ENCODE peak calls at places on chromosome 7, in six cellular contexts. A is foreskin keratinocyte; C is prostate gland; L is CD8-positive, alpha-beta memory T cell; I is adrenal gland; G is mammary epithelial cell. R is an unnamed sample.

GRCh38 chr7:188727-189500 is 3.5 kb upstream of the FAM20C start:
- DNase-seq in L (no peak), C (no peak), I (no peak), G (no peak), A (no peak), R (no peak)

GRCh38 chr7:55245271-55245723 is 119.8 kb upstream of the LANCL2 start:
- DNase-seq in L (no peak), C (no peak), I (no peak), A (no peak), G (no peak), R (no peak)

GRCh38 chr7:30682131-30683083 is at the start of gene CRHR2:
- DNase-seq in G (no peak), L (peak; percentile 24), A (no peak), I (no peak), C (no peak), R (no peak)

GRCh38 chr7:11430112-11430511 is 401.9 kb downstream of the THSD7A start:
- DNase-seq in L (no peak), C (no peak), I (no peak), G (no peak), A (no peak), R (no peak)

GRCh38 chr7:153381275-153382119 is 621.9 kb downstream of the ACTR3B start:
- DNase-seq in A (no peak), I (peak; percentile 39), C (no peak), G (peak; percentile 0), L (no peak), R (peak; percentile 17)

GRCh38 chr7:99557196-99557607 is 1.2 kb upstream of the ZNF655 start:
- DNase-seq in A (no peak), C (no peak), G (no peak), I (no peak), L (no peak), R (no peak)

GRCh38 chr7:22129819-22130580 is 184.3 kb upstream of the CDCA7L start:
- DNase-seq in G (no peak), L (no peak), A (no peak), I (no peak), C (no peak), R (no peak)

GRCh38 chr7:153290066-153290465 is 530.5 kb downstream of the ACTR3B start:
- DNase-seq in A (no peak), L (no peak), C (no peak), I (no peak), G (no peak), R (no peak)

GRCh38 chr7:101169110-101169837 is 3.9 kb upstream of the VGF start:
- DNase-seq in L (no peak), I (no peak), C (no peak), A (no peak), G (no peak), R (no peak)

GRCh38 chr7:11604505-11604904 is 227.5 kb downstream of the THSD7A start:
- DNase-seq in A (no peak), L (no peak), I (no peak), C (no peak), G (no peak), R (no peak)

GRCh38 chr7:158650821-158651225 is 53.8 kb downstream of the NCAPG2 start:
- DNase-seq in A (no peak), L (no peak), I (no peak), G (no peak), C (no peak), R (no peak)

GRCh38 chr7:108196004-108196403 is 65.8 kb upstream of the LAMB4 start:
- DNase-seq in G (peak; percentile 44), A (no peak), I (no peak), C (no peak), L (no peak), R (no peak)

GRCh38 chr7:94584113-94584512 is 71.8 kb downstream of the SGCE start:
- DNase-seq in I (no peak), G (no peak), A (no peak), L (no peak), C (peak; percentile 46), R (no peak)

GRCh38 chr7:99030951-99031350 is 113.0 kb downstream of the SMURF1 start:
- DNase-seq in I (no peak), L (no peak), C (no peak), G (no peak), A (no peak), R (no peak)

GRCh38 chr7:100654908-100655831 is 1.1 kb downstream of the ACTL6B start:
- DNase-seq in L (no peak), C (no peak), I (no peak), A (no peak), G (no peak), R (no peak)

GRCh38 chr7:45163692-45164052 is 6.1 kb downstream of the RAMP3 start:
- DNase-seq in I (no peak), A (no peak), L (no peak), C (no peak), G (no peak), R (no peak)

GRCh38 chr7:16921644-16922257 is 40.0 kb upstream of the AGR3 start:
- DNase-seq in A (no peak), L (no peak), I (no peak), C (peak; percentile 27), G (no peak), R (peak; percentile 42)

GRCh38 chr7:5143935-5144903 is 45.8 kb upstream of the WIPI2 start:
- DNase-seq in G (peak; percentile 11), L (peak; percentile 90), C (no peak), I (no peak), A (no peak), R (no peak)

GRCh38 chr7:117946201-117946633 is 73.0 kb upstream of the CTTNBP2 start:
- DNase-seq in L (no peak), G (peak; percentile 55), I (no peak), C (no peak), A (peak; percentile 78), R (no peak)

GRCh38 chr7:10973942-10974716 is 457 bp downstream of the PHF14 start:
- DNase-seq in G (no peak), A (no peak), L (no peak), C (no peak), I (peak; percentile 31), R (peak; percentile 36)

GRCh38 chr7:105195891-105196290 is 181.9 kb downstream of the KMT2E start:
- DNase-seq in I (no peak), A (no peak), C (no peak), G (no peak), L (no peak), R (no peak)

GRCh38 chr7:55065079-55065478 is 46.3 kb downstream of the EGFR start:
- DNase-seq in I (peak; percentile 73), L (no peak), A (peak; percentile 85), G (peak; percentile 89), C (no peak), R (peak; percentile 47)

GRCh38 chr7:122303971-122304603 is 463 bp downstream of the FEZF1 start:
- DNase-seq in C (no peak), G (no peak), I (no peak), L (no peak), A (no peak), R (no peak)

GRCh38 chr7:130489140-130489967 is 2.5 kb upstream of the MEST start:
- DNase-seq in C (no peak), A (no peak), L (no peak), I (peak; percentile 31), G (no peak), R (peak; percentile 62)

GRCh38 chr7:28405662-28406061 is 6.7 kb upstream of the CREB5 start:
- DNase-seq in A (peak; percentile 72), C (no peak), I (no peak), G (peak; percentile 97), L (no peak), R (no peak)

DNA sequence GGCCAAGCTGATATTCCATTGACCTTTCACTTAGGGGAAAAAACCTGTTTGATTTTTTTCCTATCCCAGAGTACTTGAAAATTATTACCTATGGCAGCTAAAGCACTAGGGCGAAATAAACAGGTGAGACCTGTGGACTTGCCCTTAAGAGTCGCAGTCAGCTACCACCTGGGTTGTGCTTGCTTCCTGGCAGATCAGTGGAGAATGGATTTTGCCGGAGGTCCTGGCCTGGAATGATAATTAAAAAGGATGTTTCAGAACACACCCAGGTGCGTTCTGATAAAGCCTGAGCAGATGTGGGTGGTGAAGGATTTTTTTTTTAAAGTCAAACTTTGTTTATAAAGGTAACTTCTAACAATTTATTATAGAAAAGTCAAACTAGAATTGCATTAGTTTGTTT is 59.1 kb downstream of the AUTS2 start:
- DNase-seq in A (no peak), L (no peak), C (no peak), G (no peak), I (no peak), R (no peak)
- H3K4me1 ChIP-seq in A (peaks cover 7% of the 10 kb centered on the region), L (no peaks in the 10 kb centered on the region), C (no peaks in the 10 kb centered on the region), G (no peaks in the 10 kb centered on the region), I (peaks cover 22% of the 10 kb centered on the region), R (no peaks in the 10 kb centered on the region)

GRCh38 chr7:102873470-102874165 is 39.2 kb upstream of the LRRC17 start:
- DNase-seq in I (no peak), L (no peak), G (peak; percentile 23), A (no peak), C (no peak), R (no peak)
- H3K4me1 ChIP-seq in I (peaks cover 7% of the 10 kb centered on the region), L (no peaks in the 10 kb centered on the region), G (peaks cover 52% of the 10 kb centered on the region), A (peaks cover 48% of the 10 kb centered on the region), C (no peaks in the 10 kb centered on the region), R (peaks cover 10% of the 10 kb centered on the region)

GRCh38 chr7:75968012-75968411 is 26.4 kb downstream of the TMEM120A start:
- DNase-seq in A (no peak), L (no peak), I (no peak), G (no peak), C (no peak), R (no peak)
- H3K4me1 ChIP-seq in A (no peaks in the 10 kb centered on the region), L (no peaks in the 10 kb centered on the region), I (peaks cover 87% of the 10 kb centered on the region), G (no peaks in the 10 kb centered on the region), C (peaks cover 2% of the 10 kb centered on the region), R (peaks cover 10% of the 10 kb centered on the region)

GRCh38 chr7:8208661-8209060 is 53.3 kb downstream of the ICA1 start:
- DNase-seq in I (no peak), A (no peak), C (no peak), L (no peak), G (no peak), R (no peak)
- H3K4me1 ChIP-seq in I (no peaks in the 10 kb centered on the region), A (peaks cover 4% of the 10 kb centered on the region), C (no peaks in the 10 kb centered on the region), L (no peaks in the 10 kb centered on the region), G (no peaks in the 10 kb centered on the region), R (no peaks in the 10 kb centered on the region)

DNA sequence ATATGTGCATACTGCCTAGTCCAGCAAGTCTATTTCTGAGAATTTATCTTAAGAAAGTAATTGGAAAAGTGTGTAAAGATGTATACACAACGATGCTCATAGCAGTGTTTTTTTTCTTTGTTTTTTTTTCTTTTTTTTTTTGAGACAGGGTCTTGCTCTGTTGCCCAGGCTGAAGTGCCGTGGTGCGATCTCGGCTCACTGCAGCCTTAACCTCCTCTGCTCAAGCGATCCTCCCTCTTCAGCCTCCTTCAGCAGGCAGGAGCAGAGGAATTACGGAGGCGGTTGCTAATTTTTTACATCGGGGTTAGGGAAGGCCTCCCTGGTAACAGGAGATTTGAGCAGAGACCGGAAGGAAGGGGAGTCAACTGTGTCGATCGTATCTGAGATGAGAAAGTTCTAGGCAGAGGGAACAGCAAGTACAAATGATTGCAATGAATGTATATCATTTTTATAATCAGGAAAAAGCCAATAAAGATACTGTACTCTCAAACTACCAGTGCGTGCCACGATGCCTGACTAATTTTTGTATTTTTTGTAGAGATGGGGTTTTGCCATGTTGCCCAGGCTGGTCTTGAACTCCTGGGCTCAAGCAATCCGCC is 16.3 kb downstream of the KIAA1549 start:
- DNase-seq in A (no peak), C (no peak), L (no peak), I (no peak), G (no peak), R (no peak)
- H3K4me1 ChIP-seq in A (no peaks in the 10 kb centered on the region), C (no peaks in the 10 kb centered on the region), L (no peaks in the 10 kb centered on the region), I (peaks cover 16% of the 10 kb centered on the region), G (no peaks in the 10 kb centered on the region), R (no peaks in the 10 kb centered on the region)

GRCh38 chr7:20895563-20895962 is 108.9 kb upstream of the SP8 start:
- DNase-seq in I (no peak), A (peak; percentile 63), G (peak; percentile 91), C (no peak), L (no peak), R (no peak)
- H3K4me1 ChIP-seq in I (no peaks in the 10 kb centered on the region), A (peaks cover 23% of the 10 kb centered on the region), G (peaks cover 29% of the 10 kb centered on the region), C (no peaks in the 10 kb centered on the region), L (no peaks in the 10 kb centered on the region), R (no peaks in the 10 kb centered on the region)

GRCh38 chr7:150992833-150993302 is 2.1 kb downstream of the NOS3 start:
- DNase-seq in L (no peak), A (no peak), I (peak; percentile 54), C (no peak), G (no peak), R (no peak)
- H3K4me1 ChIP-seq in L (peaks cover 42% of the 10 kb centered on the region), A (no peaks in the 10 kb centered on the region), I (no peaks in the 10 kb centered on the region), C (no peaks in the 10 kb centered on the region), G (no peaks in the 10 kb centered on the region), R (no peaks in the 10 kb centered on the region)